ENCODE peak calls at places on chromosomes 12 and 14, in four cellular contexts. One of them, this sample, is unnamed.

GRCh38 chr12:130485291-130486145 is 147.8 kb downstream of the PIWIL1 start:
- DNase-seq in NB4: no peak
- DNase-seq in heart right ventricle: no peak
- DNase-seq in suprapubic skin: no peak
- DNase-seq in this sample: no peak

GRCh38 chr14:94548999-94549985 is 11.9 kb upstream of the SERPINA4 start:
- DNase-seq in NB4: peak
- DNase-seq in heart right ventricle: peak
- DNase-seq in suprapubic skin: no peak
- DNase-seq in this sample: peak

GRCh38 chr12:42761601-42762350 is 172.2 kb upstream of the PRICKLE1 start:
- DNase-seq in suprapubic skin: no peak
- DNase-seq in NB4: no peak
- DNase-seq in heart right ventricle: no peak
- DNase-seq in this sample: no peak

GRCh38 chr14:101501858-101502615 is 59.3 kb upstream of the DIO3 start:
- DNase-seq in NB4: no peak
- DNase-seq in suprapubic skin: peak
- DNase-seq in heart right ventricle: no peak
- DNase-seq in this sample: no peak

GRCh38 chr12:10398168-10398567 is 8.3 kb upstream of the KLRK1 start:
- DNase-seq in NB4: no peak
- DNase-seq in suprapubic skin: no peak
- DNase-seq in heart right ventricle: no peak
- DNase-seq in this sample: no peak

GRCh38 chr14:52738409-52738808 is 8.4 kb downstream of the STYX start:
- DNase-seq in suprapubic skin: no peak
- DNase-seq in NB4: no peak
- DNase-seq in heart right ventricle: no peak
- DNase-seq in this sample: no peak

GRCh38 chr12:122834921-122835692 is at the start of gene HIP1R:
- DNase-seq in heart right ventricle: no peak
- DNase-seq in NB4: peak
- DNase-seq in suprapubic skin: peak
- DNase-seq in this sample: no peak

GRCh38 chr12:120241561-120242274 is 23.8 kb downstream of the PXN start:
- DNase-seq in NB4: no peak
- DNase-seq in heart right ventricle: peak
- DNase-seq in suprapubic skin: no peak
- DNase-seq in this sample: no peak

GRCh38 chr12:527729-528128 is 68.0 kb downstream of the B4GALNT3 start:
- DNase-seq in suprapubic skin: no peak
- DNase-seq in NB4: no peak
- DNase-seq in heart right ventricle: no peak
- DNase-seq in this sample: no peak

GRCh38 chr14:60339571-60339970 is 90.5 kb downstream of the PPM1A start:
- DNase-seq in suprapubic skin: no peak
- DNase-seq in NB4: no peak
- DNase-seq in heart right ventricle: no peak
- DNase-seq in this sample: no peak

GRCh38 chr12:6266431-6267006 is 44.0 kb upstream of the PLEKHG6 start:
- DNase-seq in suprapubic skin: no peak
- DNase-seq in heart right ventricle: no peak
- DNase-seq in NB4: no peak
- DNase-seq in this sample: no peak

GRCh38 chr12:68825569-68826217 is 17.7 kb downstream of the MDM2 start:
- DNase-seq in suprapubic skin: no peak
- DNase-seq in heart right ventricle: no peak
- DNase-seq in NB4: no peak
- DNase-seq in this sample: no peak

GRCh38 chr14:105495101-105495989 is 4.3 kb downstream of the TEDC1 start:
- DNase-seq in suprapubic skin: no peak
- DNase-seq in heart right ventricle: no peak
- DNase-seq in NB4: no peak
- DNase-seq in this sample: peak

GRCh38 chr12:124506145-124506831 is 61.1 kb downstream of the NCOR2 start:
- DNase-seq in suprapubic skin: peak
- DNase-seq in NB4: peak
- DNase-seq in heart right ventricle: peak
- DNase-seq in this sample: no peak

GRCh38 chr12:49546481-49546880 is 7.7 kb downstream of the KCNH3 start:
- DNase-seq in suprapubic skin: no peak
- DNase-seq in heart right ventricle: no peak
- DNase-seq in NB4: no peak
- DNase-seq in this sample: no peak

GRCh38 chr12:6430990-6431353 is 13.8 kb upstream of the CD27 start:
- DNase-seq in NB4: no peak
- DNase-seq in suprapubic skin: no peak
- DNase-seq in heart right ventricle: no peak
- DNase-seq in this sample: no peak

GRCh38 chr12:30837595-30837994 is 82.8 kb upstream of the CAPRIN2 start:
- DNase-seq in heart right ventricle: no peak
- DNase-seq in suprapubic skin: no peak
- DNase-seq in NB4: no peak
- DNase-seq in this sample: no peak

GRCh38 chr12:3308063-3308462 is 182.9 kb upstream of the PRMT8 start:
- DNase-seq in heart right ventricle: no peak
- DNase-seq in NB4: no peak
- DNase-seq in suprapubic skin: no peak
- DNase-seq in this sample: no peak

GRCh38 chr12:88469136-88469535 is 111.1 kb downstream of the KITLG start:
- DNase-seq in NB4: no peak
- DNase-seq in heart right ventricle: no peak
- DNase-seq in suprapubic skin: no peak
- DNase-seq in this sample: no peak

GRCh38 chr14:77058082-77058481 is 29.6 kb upstream of the IRF2BPL start:
- DNase-seq in heart right ventricle: no peak
- DNase-seq in NB4: no peak
- DNase-seq in suprapubic skin: no peak
- DNase-seq in this sample: no peak

GRCh38 chr14:77058785-77059184 is 30.3 kb upstream of the IRF2BPL start:
- DNase-seq in NB4: no peak
- DNase-seq in heart right ventricle: no peak
- DNase-seq in suprapubic skin: no peak
- DNase-seq in this sample: no peak

GRCh38 chr14:77061630-77062029 is 33.1 kb upstream of the IRF2BPL start:
- DNase-seq in suprapubic skin: no peak
- DNase-seq in heart right ventricle: no peak
- DNase-seq in NB4: no peak
- DNase-seq in this sample: no peak

GRCh38 chr14:77062261-77062660 is 33.8 kb upstream of the IRF2BPL start:
- DNase-seq in NB4: no peak
- DNase-seq in suprapubic skin: no peak
- DNase-seq in heart right ventricle: no peak
- DNase-seq in this sample: no peak

DNA sequence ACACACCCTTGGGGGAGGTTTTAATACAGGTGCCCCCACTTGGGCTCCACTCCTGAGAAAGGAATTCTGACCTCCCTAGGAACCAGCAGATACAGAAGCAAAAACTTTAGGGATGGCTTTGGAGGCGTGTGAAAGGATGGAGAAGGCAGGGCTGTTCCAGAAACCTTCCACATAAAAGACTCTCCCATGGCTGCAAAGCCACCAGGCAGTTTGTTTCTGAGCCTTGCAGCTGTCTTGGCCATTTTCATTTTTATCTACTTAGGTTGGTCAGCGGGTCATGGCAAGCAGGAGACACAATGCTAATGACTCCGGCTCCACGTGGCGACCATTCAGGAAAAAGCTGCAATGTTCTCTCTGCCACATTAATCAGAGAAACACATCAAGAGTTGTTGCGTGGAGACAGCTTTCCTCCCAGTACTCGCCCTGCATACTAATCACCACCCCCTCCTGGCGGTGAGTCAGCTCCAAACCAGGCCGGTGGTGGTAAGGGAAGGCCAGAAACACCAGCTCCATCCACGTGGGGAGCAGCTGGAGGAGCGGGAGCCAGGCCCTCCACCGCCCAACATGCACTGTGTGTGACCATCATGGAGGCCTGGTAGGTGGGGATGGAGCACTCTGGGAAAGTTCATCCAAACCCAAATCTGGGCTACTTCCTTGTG is 30.9 kb upstream of the IRF2BPL start:
- DNase-seq in heart right ventricle: no peak
- DNase-seq in NB4: peak
- DNase-seq in suprapubic skin: peak
- DNase-seq in this sample: no peak
- TF ChIP-seq CTCF in heart right ventricle: peak
- TF ChIP-seq CTCF in NB4: no peak
- TF ChIP-seq CTCF in suprapubic skin: peak
- TF ChIP-seq CTCF in this sample: peak

GRCh38 chr12:113093409-113094101 is 37.0 kb downstream of the DTX1 start:
- DNase-seq in heart right ventricle: no peak
- DNase-seq in suprapubic skin: no peak
- DNase-seq in NB4: no peak
- DNase-seq in this sample: no peak

GRCh38 chr12:113090740-113091139 is 34.2 kb downstream of the DTX1 start:
- DNase-seq in heart right ventricle: no peak
- DNase-seq in suprapubic skin: no peak
- DNase-seq in NB4: peak
- DNase-seq in this sample: no peak

GRCh38 chr12:113094738-113095137 is 38.2 kb downstream of the DTX1 start:
- DNase-seq in suprapubic skin: no peak
- DNase-seq in heart right ventricle: no peak
- DNase-seq in NB4: no peak
- DNase-seq in this sample: no peak

GRCh38 chr12:113091506-113091905 is 35.0 kb downstream of the DTX1 start:
- DNase-seq in suprapubic skin: no peak
- DNase-seq in NB4: no peak
- DNase-seq in heart right ventricle: no peak
- DNase-seq in this sample: no peak

GRCh38 chr12:113092478-113093408 is 36.2 kb downstream of the DTX1 start:
- DNase-seq in suprapubic skin: no peak
- DNase-seq in NB4: peak
- DNase-seq in heart right ventricle: no peak
- DNase-seq in this sample: no peak
- TF ChIP-seq CTCF in suprapubic skin: no peak
- TF ChIP-seq CTCF in NB4: peak
- TF ChIP-seq CTCF in heart right ventricle: peak
- TF ChIP-seq CTCF in this sample: no peak

GRCh38 chr14:71408362-71409035 is 501.2 kb downstream of the PCNX1 start:
- DNase-seq in heart right ventricle: no peak
- DNase-seq in suprapubic skin: no peak
- DNase-seq in NB4: no peak
- DNase-seq in this sample: no peak

GRCh38 chr14:71399057-71399487 is 491.8 kb downstream of the PCNX1 start:
- DNase-seq in suprapubic skin: no peak
- DNase-seq in NB4: peak
- DNase-seq in heart right ventricle: no peak
- DNase-seq in this sample: no peak

GRCh38 chr14:71405676-71406075 is 498.4 kb downstream of the PCNX1 start:
- DNase-seq in heart right ventricle: no peak
- DNase-seq in NB4: no peak
- DNase-seq in suprapubic skin: no peak
- DNase-seq in this sample: no peak

GRCh38 chr14:71400821-71401447 is 493.7 kb downstream of the PCNX1 start:
- DNase-seq in suprapubic skin: no peak
- DNase-seq in NB4: no peak
- DNase-seq in heart right ventricle: no peak
- DNase-seq in this sample: no peak

GRCh38 chr14:71403673-71404072 is 496.4 kb downstream of the PCNX1 start:
- DNase-seq in heart right ventricle: no peak
- DNase-seq in suprapubic skin: no peak
- DNase-seq in NB4: peak
- DNase-seq in this sample: no peak
- TF ChIP-seq CTCF in heart right ventricle: no peak
- TF ChIP-seq CTCF in suprapubic skin: no peak
- TF ChIP-seq CTCF in NB4: no peak
- TF ChIP-seq CTCF in this sample: peak

DNA sequence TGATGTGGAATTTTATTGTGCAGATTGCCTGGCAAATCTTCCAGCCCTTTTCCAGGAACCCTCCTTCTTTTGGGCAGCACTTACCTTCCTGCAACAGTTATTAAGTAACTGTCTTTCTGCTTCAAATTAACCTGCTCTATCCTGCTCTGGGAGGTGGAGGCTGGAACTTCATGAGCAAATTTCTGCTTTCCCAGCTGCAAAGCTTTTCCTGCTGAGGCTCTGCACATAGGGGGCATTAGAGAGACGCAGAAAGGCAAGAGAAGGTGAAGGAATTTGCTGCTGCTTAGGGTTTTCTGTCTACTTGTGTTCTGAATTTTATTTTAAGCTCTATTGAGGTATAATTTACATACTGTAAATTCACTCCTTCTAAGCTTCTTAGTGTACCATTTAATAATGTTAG is 259.2 kb downstream of the PCNX1 start:
- DNase-seq in NB4: peak
- DNase-seq in heart right ventricle: no peak
- DNase-seq in suprapubic skin: peak
- DNase-seq in this sample: no peak
- TF ChIP-seq CTCF in NB4: peak
- TF ChIP-seq CTCF in heart right ventricle: peak
- TF ChIP-seq CTCF in suprapubic skin: peak
- TF ChIP-seq CTCF in this sample: peak

GRCh38 chr12:104250366-104251125 is 35.0 kb downstream of the TXNRD1 start:
- DNase-seq in suprapubic skin: no peak
- DNase-seq in NB4: no peak
- DNase-seq in heart right ventricle: no peak
- DNase-seq in this sample: no peak
- TF ChIP-seq CTCF in suprapubic skin: no peak
- TF ChIP-seq CTCF in NB4: no peak
- TF ChIP-seq CTCF in heart right ventricle: no peak
- TF ChIP-seq CTCF in this sample: no peak

GRCh38 chr14:56554301-56554700 is 25.3 kb upstream of the TMEM260 start:
- DNase-seq in NB4: no peak
- DNase-seq in heart right ventricle: no peak
- DNase-seq in suprapubic skin: no peak
- DNase-seq in this sample: no peak

GRCh38 chr14:56552615-56553014 is 27.0 kb upstream of the TMEM260 start:
- DNase-seq in heart right ventricle: no peak
- DNase-seq in NB4: no peak
- DNase-seq in suprapubic skin: no peak
- DNase-seq in this sample: no peak

GRCh38 chr14:56561586-56561985 is 18.0 kb upstream of the TMEM260 start:
- DNase-seq in NB4: no peak
- DNase-seq in heart right ventricle: no peak
- DNase-seq in suprapubic skin: no peak
- DNase-seq in this sample: no peak

DNA sequence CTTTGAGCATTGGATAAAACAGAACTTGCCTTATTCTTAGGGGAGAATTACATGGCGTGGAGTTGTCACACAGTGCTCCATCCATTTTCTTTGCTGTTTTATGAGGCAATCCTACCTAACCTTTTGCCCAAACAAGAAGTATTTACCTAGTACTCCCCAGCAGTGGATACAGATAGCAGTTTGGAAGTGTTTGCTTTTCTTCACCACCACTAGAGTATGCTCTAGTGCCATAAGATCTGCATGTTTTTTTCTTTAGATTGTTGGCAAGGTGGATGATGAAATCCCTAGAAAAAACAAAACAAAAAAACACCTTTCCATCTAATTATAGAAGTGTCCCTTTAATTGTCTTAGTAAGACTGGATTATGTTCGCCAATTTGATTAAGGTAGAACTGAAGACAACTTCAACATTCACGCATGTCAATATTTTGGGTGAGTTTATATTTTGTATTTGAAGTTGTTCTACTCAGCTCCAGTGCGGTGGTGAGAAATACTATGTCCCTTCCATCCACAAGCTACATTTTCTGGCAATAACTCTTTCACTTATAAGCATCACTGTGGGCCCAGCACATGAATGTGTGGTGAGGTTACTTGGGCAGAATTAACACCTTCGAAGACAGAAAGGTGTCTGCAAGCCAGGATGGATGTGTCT is 23.6 kb upstream of the TMEM260 start:
- DNase-seq in NB4: peak
- DNase-seq in suprapubic skin: no peak
- DNase-seq in heart right ventricle: no peak
- DNase-seq in this sample: no peak
- TF ChIP-seq CTCF in NB4: peak
- TF ChIP-seq CTCF in suprapubic skin: no peak
- TF ChIP-seq CTCF in heart right ventricle: peak
- TF ChIP-seq CTCF in this sample: peak

This sample was measured in osteocyte.